ENCODE peak calls at places on chromosomes 3 and 15, in six cellular contexts. M is K562, Q is WTC11, P is GM12878, B is GM23338, R is HepG2. O is an unnamed sample.

GRCh38 chr3:134348524-134348923 is 25.7 kb downstream of the AMOTL2 start:
- DNase-seq in Q (peak; percentile 5), R (no peak), P (no peak), M (no peak), B (no peak), O (no peak)

GRCh38 chr3:110378481-110378880 is 693.1 kb upstream of the NECTIN3 start:
- DNase-seq in R (no peak), Q (no peak), B (no peak), M (no peak), P (no peak), O (no peak)

GRCh38 chr3:160440687-160441086 is 8.9 kb downstream of the TRIM59 start:
- DNase-seq in R (no peak), P (no peak), M (no peak), Q (no peak), B (no peak), O (no peak)

GRCh38 chr3:149443545-149443912 is 31.0 kb upstream of the TM4SF4 start:
- DNase-seq in P (no peak), B (no peak), Q (no peak), M (no peak), R (no peak), O (no peak)

GRCh38 chr3:56987238-56987932 is 73.1 kb upstream of the SPATA12 start:
- DNase-seq in B (peak; percentile 45), P (no peak), Q (peak; percentile 39), R (no peak), M (no peak), O (no peak)

GRCh38 chr3:150324825-150325224 is 83.3 kb upstream of the TSC22D2 start:
- DNase-seq in P (no peak), M (no peak), R (no peak), Q (no peak), B (no peak), O (no peak)

GRCh38 chr15:62727501-62727900 is 315.0 kb upstream of the TPM1 start:
- DNase-seq in B (no peak), R (no peak), P (no peak), M (no peak), Q (no peak), O (no peak)

GRCh38 chr3:23256741-23257435 is 53.8 kb downstream of the UBE2E2 start:
- DNase-seq in R (no peak), Q (no peak), P (peak; percentile 16), B (no peak), M (no peak), O (no peak)

GRCh38 chr15:90660195-90660995 is 56.8 kb upstream of the BLM start:
- DNase-seq in R (no peak), B (no peak), P (peak; percentile 86), M (peak; percentile 89), Q (no peak), O (no peak)

GRCh38 chr3:52534281-52535183 is 875 bp upstream of the NT5DC2 start:
- DNase-seq in P (no peak), R (peak; percentile 75), M (peak; percentile 49), B (peak; percentile 64), Q (peak; percentile 49), O (no peak)

GRCh38 chr3:150253622-150254021 is 154.5 kb upstream of the TSC22D2 start:
- DNase-seq in M (peak; percentile 26), Q (no peak), B (no peak), P (no peak), R (peak; percentile 66), O (no peak)

GRCh38 chr15:57321485-57321884 is 54.8 kb upstream of the CGNL1 start:
- DNase-seq in M (no peak), P (no peak), R (no peak), Q (no peak), B (no peak), O (no peak)

GRCh38 chr3:197456271-197457091 is 99.3 kb downstream of the BDH1 start:
- DNase-seq in Q (peak; percentile 82), M (peak; percentile 53), B (peak; percentile 91), R (peak; percentile 69), P (no peak), O (peak; percentile 34)

GRCh38 chr3:15649831-15650230 is 48.3 kb downstream of the BTD start:
- DNase-seq in Q (no peak), R (no peak), B (no peak), M (no peak), P (no peak), O (no peak)

GRCh38 chr3:110971010-110971585 is 100.5 kb upstream of the NECTIN3 start:
- DNase-seq in P (no peak), M (no peak), B (no peak), Q (no peak), R (no peak), O (no peak)

GRCh38 chr15:99432271-99433025 is 133.3 kb upstream of the MEF2A start:
- DNase-seq in M (no peak), P (no peak), R (no peak), B (no peak), Q (no peak), O (no peak)

GRCh38 chr3:139935866-139936817 is 1.2 kb downstream of the CLSTN2 start:
- DNase-seq in M (no peak), B (peak; percentile 71), Q (peak; percentile 47), P (no peak), R (no peak), O (no peak)

GRCh38 chr3:72137865-72138861 is 353.2 kb upstream of the PROK2 start:
- DNase-seq in P (no peak), M (peak; percentile 48), R (no peak), B (no peak), Q (no peak), O (no peak)
- TF ChIP-seq CREB1 in P (no peak), M (no peak), R (no peak), B (no peak), Q (no peak), O (no peak)

GRCh38 chr15:68821898-68822380 is 1.2 kb upstream of the ANP32A start:
- DNase-seq in R (peak; percentile 69), P (no peak), B (peak; percentile 48), Q (no peak), M (no peak), O (no peak)

GRCh38 chr15:68820589-68821189 is at the start of gene ANP32A:
- DNase-seq in B (peak; percentile 96), Q (peak; percentile 97), R (peak; percentile 85), P (peak; percentile 62), M (peak; percentile 100), O (peak; percentile 99)

GRCh38 chr15:68822818-68823217 is 2.1 kb upstream of the ANP32A start:
- DNase-seq in P (no peak), B (no peak), M (no peak), R (no peak), Q (no peak), O (no peak)

GRCh38 chr15:68821190-68821897 is 649 bp upstream of the ANP32A start:
- DNase-seq in R (no peak), B (no peak), M (no peak), Q (no peak), P (no peak), O (no peak)

GRCh38 chr15:68823561-68823960 is 2.9 kb upstream of the ANP32A start:
- DNase-seq in Q (no peak), P (no peak), R (no peak), B (peak; percentile 57), M (no peak), O (no peak)
- TF ChIP-seq CREB1 in Q (no peak), P (no peak), R (no peak), B (no peak), M (no peak), O (no peak)

DNA sequence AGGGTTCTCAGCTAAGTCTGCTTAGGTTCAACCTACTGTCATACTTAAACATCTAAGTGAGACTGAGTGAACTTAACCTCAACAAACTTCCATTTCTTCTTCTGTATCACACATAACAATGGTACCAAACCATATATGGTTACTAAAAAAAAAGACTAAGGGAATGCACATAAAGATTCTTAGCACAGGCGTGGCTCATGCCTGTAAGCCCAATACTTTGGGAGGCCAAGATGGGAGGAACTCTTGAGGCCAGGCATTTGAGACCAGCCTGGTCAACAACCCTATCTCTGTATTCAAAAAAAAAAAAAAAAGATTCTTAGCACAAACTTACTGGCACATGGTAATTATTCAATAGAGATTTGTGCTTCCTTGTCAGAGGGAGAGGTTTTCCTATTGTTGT is 57.9 kb downstream of the ACAP2 start:
- DNase-seq in Q (no peak), B (no peak), R (no peak), M (no peak), P (no peak), O (no peak)
- TF ChIP-seq CREB1 in Q (no peak), B (no peak), R (no peak), M (no peak), P (no peak), O (no peak)

GRCh38 chr15:52464478-52464877 is 64.2 kb downstream of the MYO5A start:
- DNase-seq in R (no peak), M (no peak), B (no peak), Q (no peak), P (peak; percentile 90), O (no peak)

GRCh38 chr15:52466134-52466701 is 62.5 kb downstream of the MYO5A start:
- DNase-seq in B (peak; percentile 77), Q (peak; percentile 51), M (no peak), R (no peak), P (peak; percentile 97), O (no peak)

GRCh38 chr15:52462806-52463360 is 65.8 kb downstream of the MYO5A start:
- DNase-seq in R (no peak), P (no peak), B (no peak), M (no peak), Q (no peak), O (no peak)

GRCh38 chr15:52464040-52464439 is 64.6 kb downstream of the MYO5A start:
- DNase-seq in R (no peak), B (no peak), Q (no peak), P (no peak), M (no peak), O (no peak)

DNA sequence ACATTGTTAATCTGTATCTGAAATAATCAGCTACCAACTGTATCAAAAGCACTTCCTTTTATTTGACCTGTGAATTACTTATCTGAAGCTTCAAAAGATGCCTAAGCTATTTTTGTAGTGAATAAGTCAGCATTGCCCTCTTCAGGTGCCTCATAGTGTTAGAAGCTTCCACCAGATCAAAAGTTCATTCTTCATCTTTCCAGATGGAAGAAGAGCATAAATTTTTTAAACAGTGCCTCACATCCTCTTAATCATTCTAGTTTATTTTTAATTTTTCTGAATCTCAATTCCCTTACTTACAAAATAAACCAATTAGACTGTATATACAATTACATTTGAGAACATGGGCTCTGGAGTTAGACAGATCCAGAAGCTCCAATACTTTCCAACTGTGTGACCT is 65.0 kb downstream of the MYO5A start:
- DNase-seq in Q (no peak), R (no peak), B (no peak), P (no peak), M (no peak), O (no peak)
- TF ChIP-seq CREB1 in Q (no peak), R (no peak), B (no peak), P (no peak), M (no peak), O (no peak)

DNA sequence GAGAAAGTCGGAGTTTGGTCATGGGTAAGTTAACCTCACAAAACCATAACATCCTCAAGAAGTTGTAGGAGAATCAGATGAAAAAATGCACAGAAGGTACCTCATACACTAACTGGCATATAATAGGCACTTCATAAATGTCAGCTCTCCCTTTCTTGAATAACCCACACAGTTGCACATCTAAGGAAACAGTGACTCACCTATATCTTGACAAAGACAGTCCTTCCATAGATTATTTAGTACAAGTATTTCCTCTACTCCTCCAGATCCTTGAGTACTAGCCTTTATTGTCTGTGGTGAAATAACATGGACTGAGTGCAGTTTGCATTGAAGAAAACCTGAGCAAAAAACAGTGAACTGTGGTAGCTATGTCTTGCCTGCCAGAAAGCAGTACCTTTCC is 46.6 kb downstream of the MAGI1 start:
- DNase-seq in B (no peak), M (no peak), P (no peak), Q (no peak), R (no peak), O (no peak)
- TF ChIP-seq CREB1 in B (no peak), M (no peak), P (no peak), Q (no peak), R (no peak), O (no peak)

GRCh38 chr3:58249358-58250092 is 11.9 kb downstream of the ABHD6 start:
- DNase-seq in Q (no peak), B (peak; percentile 48), R (peak; percentile 78), P (no peak), M (no peak), O (no peak)
- TF ChIP-seq CREB1 in Q (no peak), B (no peak), R (no peak), P (no peak), M (no peak), O (no peak)